ENCODE peak calls at places on chromosomes 5 and 9, in nine cellular contexts. I, V, T, Z, C, E, L, A and B are unnamed samples.

GRCh38 chr5:93395891-93396465 is 185.0 kb downstream of the NR2F1-AS1 start:
- DNase-seq in I (no peak), V (no peak), T (no peak), Z (no peak), C (no peak), E (no peak), L (no peak), A (no peak), B (no peak)

GRCh38 chr5:126659805-126660483 is 59.2 kb downstream of the PHAX start:
- DNase-seq in I (no peak), V (no peak), T (no peak), Z (no peak), C (no peak), E (no peak), L (no peak), A (no peak), B (no peak)

GRCh38 chr5:96582343-96582742 is 79.8 kb upstream of the CAST start:
- DNase-seq in I (no peak), V (peak; percentile 61), T (no peak), Z (peak; percentile 8), C (peak; percentile 68), E (peak; percentile 82), L (no peak), A (no peak), B (peak; percentile 85)

GRCh38 chr9:81618923-81619322 is 70.4 kb downstream of the TLE1 start:
- DNase-seq in I (no peak), V (no peak), T (no peak), Z (no peak), C (no peak), E (no peak), L (no peak), A (no peak), B (no peak)

GRCh38 chr5:151155149-151155776 is 2.3 kb downstream of the ANXA6 start:
- DNase-seq in I (peak; percentile 46), V (no peak), T (peak; percentile 39), Z (no peak), C (no peak), E (no peak), L (peak; percentile 21), A (no peak), B (peak; percentile 42)

GRCh38 chr5:6185574-6185973 is 192.8 kb downstream of the MED10 start:
- DNase-seq in I (no peak), V (no peak), T (no peak), Z (no peak), C (no peak), E (no peak), L (no peak), A (no peak), B (no peak)

GRCh38 chr5:135100431-135100830 is 66.4 kb upstream of the PITX1 start:
- DNase-seq in I (no peak), V (no peak), T (no peak), Z (no peak), C (no peak), E (no peak), L (no peak), A (no peak), B (no peak)

GRCh38 chr9:110173322-110173642 is 34.7 kb downstream of the C9orf152 start:
- DNase-seq in I (no peak), V (no peak), T (no peak), Z (no peak), C (no peak), E (no peak), L (no peak), A (no peak), B (no peak)

GRCh38 chr9:136081113-136081825 is 13.8 kb downstream of the NACC2 start:
- DNase-seq in I (no peak), V (no peak), T (no peak), Z (no peak), C (peak; percentile 65), E (peak; percentile 86), L (no peak), A (no peak), B (no peak)

GRCh38 chr5:72452515-72453259 is 54.5 kb downstream of the ZNF366 start:
- DNase-seq in I (no peak), V (peak; percentile 62), T (no peak), Z (no peak), C (no peak), E (no peak), L (no peak), A (peak; percentile 84), B (peak; percentile 93)

GRCh38 chr9:121998513-121999049 is 94.5 kb downstream of the TTLL11 start:
- DNase-seq in I (no peak), V (no peak), T (no peak), Z (no peak), C (no peak), E (no peak), L (no peak), A (no peak), B (no peak)

GRCh38 chr5:105931782-105932489 is 1738.8 kb downstream of the EFNA5 start:
- DNase-seq in I (no peak), V (no peak), T (no peak), Z (no peak), C (no peak), E (no peak), L (no peak), A (no peak), B (no peak)

GRCh38 chr9:132488611-132489010 is 78.6 kb downstream of the CFAP77 start:
- DNase-seq in I (no peak), V (no peak), T (no peak), Z (no peak), C (peak; percentile 19), E (peak; percentile 86), L (no peak), A (no peak), B (no peak)

GRCh38 chr5:157729858-157730257 is 1.4 kb upstream of the THG1L start:
- DNase-seq in I (no peak), V (no peak), T (no peak), Z (no peak), C (no peak), E (no peak), L (no peak), A (no peak), B (no peak)